ENCODE peak calls at places on chromosomes 12 and 14, in eight cellular contexts. N, X, L, E, O, C, P and G are unnamed samples.

GRCh38 chr14:74514471-74514932 is 20.9 kb downstream of the ISCA2 start:
- DNase-seq in E (no peak), X (no peak), N (no peak), O (no peak), C (no peak), P (peak; percentile 55), L (no peak), G (peak; percentile 77)

GRCh38 chr12:54162741-54163140 is 26.0 kb downstream of the SMUG1 start:
- DNase-seq in P (no peak), N (no peak), C (no peak), L (no peak), X (no peak), O (peak; percentile 15), E (no peak), G (peak; percentile 15)

GRCh38 chr14:104528496-104528895 is 51.1 kb upstream of the C14orf180 start:
- DNase-seq in O (no peak), C (no peak), E (no peak), P (no peak), N (no peak), X (no peak), L (no peak), G (no peak)

GRCh38 chr12:20523658-20524057 is 155.3 kb downstream of the PDE3A start:
- DNase-seq in O (no peak), P (no peak), E (no peak), N (no peak), L (no peak), X (no peak), C (no peak), G (no peak)

GRCh38 chr12:57803317-57803893 is 15.1 kb downstream of the AVIL start:
- DNase-seq in E (peak; percentile 74), C (no peak), X (peak; percentile 73), O (no peak), P (no peak), N (no peak), L (no peak), G (peak; percentile 32)

GRCh38 chr14:24365600-24366374 is 2.2 kb upstream of the NFATC4 start:
- DNase-seq in X (peak; percentile 87), N (peak; percentile 37), C (peak; percentile 37), E (peak; percentile 86), L (peak; percentile 57), O (peak; percentile 58), P (peak; percentile 86), G (peak; percentile 92)

GRCh38 chr12:106030210-106031175 is 108.3 kb downstream of the NUAK1 start:
- DNase-seq in O (no peak), P (no peak), C (no peak), X (no peak), L (no peak), E (no peak), N (no peak), G (peak; percentile 90)

GRCh38 chr14:24366664-24367505 is 1.1 kb upstream of the NFATC4 start:
- DNase-seq in P (peak; percentile 90), L (no peak), X (peak; percentile 93), E (peak; percentile 68), N (no peak), O (peak; percentile 98), C (no peak), G (peak; percentile 88)

GRCh38 chr12:55830601-55831406 is 1.4 kb upstream of the DNAJC14 start:
- DNase-seq in C (peak; percentile 60), P (peak; percentile 82), O (peak; percentile 28), N (no peak), E (peak; percentile 75), L (peak; percentile 30), X (peak; percentile 84), G (peak; percentile 77)

GRCh38 chr14:100780246-100780645 is 45.7 kb upstream of the MEG3 start:
- DNase-seq in E (no peak), O (no peak), N (no peak), X (no peak), L (no peak), C (no peak), P (no peak), G (no peak)

GRCh38 chr14:33949051-33950037 is 1.5 kb downstream of the EGLN3 start:
- DNase-seq in X (no peak), L (no peak), O (no peak), C (no peak), P (no peak), N (no peak), E (no peak), G (no peak)

GRCh38 chr12:81809829-81810595 is 50.9 kb upstream of the PPFIA2 start:
- DNase-seq in N (no peak), L (no peak), X (no peak), O (no peak), C (no peak), P (no peak), E (no peak), G (no peak)

GRCh38 chr14:36988568-36988967 is 183.8 kb downstream of the SLC25A21 start:
- DNase-seq in X (no peak), L (no peak), O (no peak), C (no peak), N (no peak), E (no peak), P (no peak), G (no peak)

GRCh38 chr14:65506801-65507200 is 94.3 kb downstream of the FUT8 start:
- DNase-seq in E (no peak), C (no peak), L (no peak), X (no peak), N (no peak), O (peak; percentile 60), P (no peak), G (peak; percentile 24)

GRCh38 chr14:58100735-58101368 is 51.2 kb downstream of the ARMH4 start:
- DNase-seq in N (no peak), C (no peak), L (no peak), X (no peak), E (no peak), O (no peak), P (no peak), G (peak; percentile 16)